ENCODE peak calls at places on chromosomes 13 and 19, in six cellular contexts. E is K562, W is GM12878, T is HCT116, M is SK-N-SH, X is H1. F is an unnamed sample.
A peak's percentile ranks its signal among the peaks of the same experiment; 100 is the strongest.

GRCh38 chr13:74136089-74136658 is 2.0 kb upstream of the KLF12 start:
- DNase-seq in E (no peak), W (no peak), T (no peak), M (peak; percentile 58), X (no peak), F (peak; percentile 9)

GRCh38 chr13:107734891-107735620 is 480.3 kb downstream of the LIG4 start:
- DNase-seq in E (no peak), W (no peak), T (no peak), M (no peak), X (no peak), F (no peak)

GRCh38 chr19:8609210-8610040 is 1.1 kb downstream of the ADAMTS10 start:
- DNase-seq in E (no peak), W (no peak), T (peak; percentile 15), M (peak; percentile 92), X (peak; percentile 36), F (no peak)

GRCh38 chr19:49933643-49934042 is 4.3 kb upstream of the NUP62 start:
- DNase-seq in E (no peak), W (no peak), T (no peak), M (no peak), X (no peak), F (no peak)

GRCh38 chr13:92838786-92839185 is 387.8 kb upstream of the GPC6 start:
- DNase-seq in E (no peak), W (no peak), T (no peak), M (no peak), X (no peak), F (no peak)

GRCh38 chr19:32744555-32745325 is 25.2 kb downstream of the TDRD12 start:
- DNase-seq in E (no peak), W (no peak), T (no peak), M (no peak), X (no peak), F (no peak)

GRCh38 chr19:17282488-17283256 is 971 bp downstream of the ANKLE1 start:
- DNase-seq in E (peak; percentile 91), W (peak; percentile 46), T (peak; percentile 57), M (peak; percentile 94), X (no peak), F (peak; percentile 85)

GRCh38 chr19:16001481-16002312 is 52.9 kb downstream of the OR10H4 start:
- DNase-seq in E (no peak), W (peak; percentile 55), T (no peak), M (no peak), X (no peak), F (peak; percentile 43)

GRCh38 chr19:18848860-18849661 is 17.3 kb downstream of the UPF1 start:
- DNase-seq in E (peak; percentile 47), W (no peak), T (no peak), M (peak; percentile 70), X (no peak), F (no peak)

GRCh38 chr19:48836089-48837017 is at the start of gene HSD17B14:
- DNase-seq in E (no peak), W (no peak), T (no peak), M (peak; percentile 67), X (peak; percentile 64), F (no peak)

GRCh38 chr13:100666124-100666523 is 8.5 kb downstream of the TMTC4 start:
- DNase-seq in E (no peak), W (no peak), T (no peak), M (peak; percentile 64), X (no peak), F (no peak)

GRCh38 chr19:34171539-34171876 is 796 bp upstream of the LSM14A start:
- DNase-seq in E (no peak), W (peak; percentile 51), T (no peak), M (no peak), X (no peak), F (no peak)

GRCh38 chr19:57056972-57057371 is 62.8 kb upstream of the USP29 start:
- DNase-seq in E (no peak), W (no peak), T (no peak), M (no peak), X (no peak), F (no peak)

GRCh38 chr13:34416833-34417425 is 525.1 kb upstream of the NBEA start:
- DNase-seq in E (no peak), W (no peak), T (no peak), M (no peak), X (no peak), F (no peak)

GRCh38 chr13:84870190-84870589 is 929.0 kb downstream of the SLITRK6 start:
- DNase-seq in E (no peak), W (no peak), T (no peak), M (no peak), X (no peak), F (peak; percentile 40)

GRCh38 chr13:98143601-98144500 is 957 bp downstream of the FARP1 start:
- DNase-seq in E (no peak), W (no peak), T (no peak), M (peak; percentile 75), X (no peak), F (no peak)

GRCh38 chr19:48608798-48609263 is 2.3 kb downstream of the SPACA4 start:
- DNase-seq in E (peak; percentile 69), W (no peak), T (peak; percentile 66), M (peak; percentile 86), X (no peak), F (peak; percentile 74)

GRCh38 chr19:58252102-58252685 is 23.5 kb downstream of the ZNF544 start:
- DNase-seq in E (no peak), W (no peak), T (no peak), M (no peak), X (no peak), F (peak; percentile 26)

GRCh38 chr19:4246767-4247593 is at the start of gene YJU2:
- DNase-seq in E (peak; percentile 100), W (peak; percentile 94), T (peak; percentile 99), M (peak; percentile 98), X (peak; percentile 98), F (peak; percentile 93)

GRCh38 chr13:84136582-84136981 is 254.3 kb upstream of the SLITRK1 start:
- DNase-seq in E (no peak), W (no peak), T (no peak), M (no peak), X (no peak), F (no peak)

GRCh38 chr13:59479629-59480028 is 684.1 kb downstream of the DIAPH3 start:
- DNase-seq in E (no peak), W (no peak), T (no peak), M (no peak), X (peak; percentile 56), F (no peak)

GRCh38 chr19:15779756-15780476 is 7.5 kb upstream of the OR10H5 start:
- DNase-seq in E (no peak), W (no peak), T (no peak), M (no peak), X (no peak), F (no peak)

DNA sequence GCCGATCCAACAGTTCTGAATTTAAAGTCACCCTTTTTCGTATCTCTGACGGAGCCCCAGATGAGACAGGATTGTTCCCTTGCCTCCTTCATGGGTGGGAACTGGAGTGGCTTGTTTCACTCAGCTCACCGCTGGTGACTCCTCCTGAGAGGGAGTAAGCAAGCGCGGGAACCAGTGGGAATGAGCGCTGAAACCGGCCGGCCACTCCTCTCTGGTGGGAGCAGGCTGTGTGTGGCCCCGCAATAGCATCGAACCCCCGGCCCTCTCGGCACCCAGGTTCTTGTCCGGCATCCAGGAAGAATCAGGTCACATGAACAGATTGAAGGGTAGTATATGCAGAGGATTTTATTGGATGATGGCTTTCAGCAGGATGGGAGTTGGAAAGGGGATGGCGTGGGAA is 1211.6 kb upstream of the PCDH20 start:
- DNase-seq in E (no peak), W (no peak), T (no peak), M (no peak), X (no peak), F (no peak)
- TF ChIP-seq JUND in E (no peak), W (no peak), T (no peak), M (no peak), X (no peak), F (no peak)

GRCh38 chr13:106143392-106143791 is 392.1 kb downstream of the EFNB2 start:
- DNase-seq in E (no peak), W (no peak), T (no peak), M (no peak), X (no peak), F (no peak)

GRCh38 chr13:106138620-106139019 is 396.8 kb downstream of the EFNB2 start:
- DNase-seq in E (no peak), W (no peak), T (no peak), M (no peak), X (no peak), F (no peak)

GRCh38 chr13:106140476-106140875 is 395.0 kb downstream of the EFNB2 start:
- DNase-seq in E (no peak), W (no peak), T (no peak), M (no peak), X (no peak), F (no peak)

GRCh38 chr13:106139942-106140341 is 395.5 kb downstream of the EFNB2 start:
- DNase-seq in E (no peak), W (no peak), T (no peak), M (no peak), X (no peak), F (no peak)

GRCh38 chr13:106139407-106139806 is 396.1 kb downstream of the EFNB2 start:
- DNase-seq in E (no peak), W (no peak), T (no peak), M (no peak), X (no peak), F (no peak)
- TF ChIP-seq JUND in E (no peak), W (no peak), T (no peak), M (no peak), X (no peak), F (no peak)

GRCh38 chr13:28718186-28718537 is 608 bp downstream of the SLC46A3 start:
- DNase-seq in E (no peak), W (no peak), T (no peak), M (no peak), X (no peak), F (no peak)

GRCh38 chr13:28717170-28717569 is 1.6 kb downstream of the SLC46A3 start:
- DNase-seq in E (no peak), W (no peak), T (no peak), M (no peak), X (no peak), F (no peak)

GRCh38 chr13:28719227-28719562 is 425 bp upstream of the SLC46A3 start:
- DNase-seq in E (no peak), W (no peak), T (no peak), M (no peak), X (no peak), F (no peak)

GRCh38 chr13:28719656-28720055 is 886 bp upstream of the SLC46A3 start:
- DNase-seq in E (no peak), W (no peak), T (no peak), M (no peak), X (no peak), F (no peak)

DNA sequence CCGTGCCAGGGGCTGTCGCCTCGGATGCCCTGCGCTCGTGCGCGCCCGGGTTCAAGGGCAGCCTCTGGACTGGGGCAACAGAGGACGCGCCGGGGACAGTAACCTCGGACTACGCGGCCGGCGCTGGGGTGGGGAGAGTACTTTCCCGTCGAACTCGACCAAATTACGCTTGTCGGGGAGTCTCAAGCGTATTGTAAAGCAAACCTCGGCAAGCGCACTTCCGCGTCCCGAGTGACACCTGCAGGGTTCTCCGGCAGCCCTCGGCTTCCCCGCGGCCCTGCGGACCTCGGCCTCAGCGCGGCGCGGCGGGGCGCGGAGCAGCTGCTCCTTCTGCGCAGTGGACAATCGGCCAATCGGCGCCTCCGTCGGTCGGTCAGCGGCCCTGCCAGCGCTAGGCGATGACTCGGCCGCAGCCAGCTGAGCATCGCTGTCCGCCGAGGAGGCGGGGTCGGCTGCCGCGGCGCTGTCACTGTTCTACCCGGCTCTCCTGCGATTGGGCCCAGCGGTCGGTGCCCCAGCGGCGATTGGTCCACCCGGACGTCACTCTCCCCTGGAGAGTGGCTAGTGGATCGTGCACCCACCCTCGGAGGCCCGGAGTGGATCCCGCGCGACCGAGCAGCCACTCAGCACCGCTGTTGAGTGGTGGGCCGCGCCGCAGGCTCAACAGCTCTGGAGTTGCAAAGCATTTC is at the start of gene SLC46A3:
- DNase-seq in E (peak; percentile 83), W (peak; percentile 88), T (peak; percentile 92), M (peak; percentile 98), X (peak; percentile 80), F (peak; percentile 97)
- TF ChIP-seq JUND in E (no peak), W (no peak), T (no peak), M (no peak), X (peak; percentile 36), F (no peak)

GRCh38 chr13:32233062-32233461 is 82.1 kb downstream of the ZAR1L start:
- DNase-seq in E (no peak), W (no peak), T (no peak), M (peak; percentile 25), X (no peak), F (no peak)
- TF ChIP-seq JUND in E (no peak), W (no peak), T (no peak), M (no peak), X (no peak), F (no peak)